ENCODE peak calls at places on chromosome 16, in seven cellular contexts. I is A549; F is left cardiac atrium; A is stimulated activated naive CD4-positive, alpha-beta T cell; G is COR-L47; O is NCI-H774; B is NAMALWA. X is an unnamed sample.

GRCh38 chr16:80375973-80376372 is 164.8 kb upstream of the DYNLRB2 start:
- DNase-seq in F (no peak), I (no peak), A (no peak), O (no peak), B (no peak), G (no peak), X (no peak)

GRCh38 chr16:47258874-47259461 is 115.2 kb upstream of the NETO2 start:
- DNase-seq in F (no peak), G (peak), A (no peak), O (no peak), B (peak), I (peak), X (no peak)

GRCh38 chr16:48629531-48629930 is 19.6 kb upstream of the N4BP1 start:
- DNase-seq in A (no peak), I (no peak), B (no peak), O (no peak), G (no peak), F (no peak), X (no peak)

GRCh38 chr16:72191551-72191950 is 19.6 kb upstream of the PMFBP1 start:
- DNase-seq in B (no peak), A (no peak), O (no peak), G (no peak), F (no peak), I (no peak), X (no peak)

GRCh38 chr16:50573947-50574751 is 26.0 kb downstream of the NKD1 start:
- DNase-seq in O (no peak), I (no peak), A (no peak), F (peak), B (no peak), G (no peak), X (no peak)

GRCh38 chr16:79751785-79752184 is 151.2 kb upstream of the MAF start:
- DNase-seq in O (no peak), F (peak), B (no peak), I (no peak), A (no peak), G (no peak), X (no peak)

GRCh38 chr16:83393196-83393981 is 414.4 kb upstream of the HSBP1 start:
- DNase-seq in O (no peak), F (no peak), B (peak), I (no peak), G (no peak), A (no peak), X (no peak)

GRCh38 chr16:69796285-69797118 is 34.4 kb downstream of the WWP2 start:
- DNase-seq in G (peak), B (peak), A (no peak), O (no peak), I (peak), F (no peak), X (no peak)

GRCh38 chr16:3401719-3402397 is 843 bp downstream of the ZNF174 start:
- DNase-seq in A (no peak), F (no peak), B (peak), G (peak), I (peak), O (no peak), X (no peak)

GRCh38 chr16:89596061-89596689 is 17.3 kb upstream of the DPEP1 start:
- DNase-seq in B (no peak), O (no peak), A (no peak), F (no peak), I (no peak), G (no peak), X (no peak)

GRCh38 chr16:26598061-26598460 is 468.7 kb upstream of the C16orf82 start:
- DNase-seq in I (no peak), B (no peak), O (no peak), A (no peak), G (no peak), F (no peak), X (no peak)

GRCh38 chr16:85940214-85940613 is 41.3 kb downstream of the IRF8 start:
- DNase-seq in A (no peak), F (no peak), G (no peak), I (no peak), O (no peak), B (no peak), X (no peak)

GRCh38 chr16:6852643-6853042 is 480.0 kb upstream of the RBFOX1 start:
- DNase-seq in G (no peak), O (no peak), F (no peak), B (peak), I (no peak), A (no peak), X (no peak)

GRCh38 chr16:74836111-74836671 is 61.6 kb upstream of the FA2H start:
- DNase-seq in O (no peak), G (no peak), I (no peak), A (no peak), F (no peak), B (no peak), X (no peak)

GRCh38 chr16:55146939-55147338 is 177.1 kb upstream of the IRX6 start:
- DNase-seq in G (no peak), F (no peak), I (no peak), A (no peak), B (no peak), O (no peak), X (no peak)

GRCh38 chr16:66167564-66168291 is 198.8 kb upstream of the CDH5 start:
- DNase-seq in G (no peak), A (no peak), B (no peak), I (no peak), O (no peak), F (peak), X (no peak)

GRCh38 chr16:24838554-24839266 is 7.1 kb upstream of the SLC5A11 start:
- DNase-seq in F (peak), B (no peak), G (no peak), A (no peak), I (peak), O (no peak), X (no peak)